ENCODE peak calls at places on chromosomes 2 and 18, in five cellular contexts. C is stimulated activated CD8-positive, alpha-beta memory T cell treated with anti-CD3 and anti-CD28 coated beads, Interleukin-7, amount 100 ng/mL, for 24 hours; T is right atrium auricular region; F is H4; Y is fibroblast of lung. W is an unnamed sample.

GRCh38 chr18:35276276-35276675 is 13.8 kb downstream of the ZSCAN30 start:
- DNase-seq in C (no peak), T (no peak), F (no peak), Y (no peak), W (no peak)

GRCh38 chr18:49645836-49646235 is 84.0 kb downstream of the LIPG start:
- DNase-seq in C (no peak), T (peak), F (peak), Y (peak), W (no peak)

GRCh38 chr2:172105715-172106124 is 3.0 kb upstream of the DLX2 start:
- DNase-seq in C (no peak), T (no peak), F (no peak), Y (no peak), W (no peak)

GRCh38 chr2:71700880-71701397 is 247.6 kb downstream of the DYSF start:
- DNase-seq in C (no peak), T (peak), F (no peak), Y (no peak), W (no peak)

GRCh38 chr18:9849407-9849961 is 36.3 kb upstream of the TXNDC2 start:
- DNase-seq in C (no peak), T (peak), F (peak), Y (no peak), W (no peak)

GRCh38 chr2:133863106-133863800 is 295.0 kb upstream of the NCKAP5 start:
- DNase-seq in C (no peak), T (no peak), F (no peak), Y (no peak), W (no peak)

GRCh38 chr2:152924722-152925121 is 206.3 kb downstream of the ARL6IP6 start:
- DNase-seq in C (no peak), T (no peak), F (peak), Y (no peak), W (no peak)

GRCh38 chr2:120486441-120486840 is 140.5 kb downstream of the INHBB start:
- DNase-seq in C (no peak), T (no peak), F (no peak), Y (no peak), W (no peak)

GRCh38 chr2:69652206-69652605 is 8.7 kb upstream of the AAK1 start:
- DNase-seq in C (no peak), T (no peak), F (peak), Y (peak), W (peak)

GRCh38 chr2:188471166-188471565 is 179.5 kb downstream of the GULP1 start:
- DNase-seq in C (no peak), T (no peak), F (no peak), Y (no peak), W (no peak)

GRCh38 chr2:187117483-187117882 is 268.5 kb upstream of the ZSWIM2 start:
- DNase-seq in C (no peak), T (no peak), F (no peak), Y (no peak), W (no peak)

GRCh38 chr2:105299290-105299689 is 30.2 kb downstream of the TGFBRAP1 start:
- DNase-seq in C (no peak), T (no peak), F (no peak), Y (no peak), W (no peak)

GRCh38 chr2:206851511-206851910 is 86.1 kb downstream of the FASTKD2 start:
- DNase-seq in C (no peak), T (no peak), F (no peak), Y (no peak), W (no peak)

GRCh38 chr2:15412779-15413178 is 148.4 kb downstream of the NBAS start:
- DNase-seq in C (no peak), T (no peak), F (no peak), Y (no peak), W (no peak)

GRCh38 chr2:96969321-96969720 is 17.1 kb downstream of the FAM178B start:
- DNase-seq in C (no peak), T (no peak), F (no peak), Y (no peak), W (no peak)

GRCh38 chr2:48395658-48396057 is 134.3 kb upstream of the STON1 start:
- DNase-seq in C (no peak), T (no peak), F (no peak), Y (no peak), W (no peak)